ENCODE peak calls at places on chromosomes 12 and 14, in six cellular contexts. R is HCT116, S is upper lobe of right lung, E is Peyer's patch, K is body of pancreas, T is NB4. H is an unnamed sample.
A peak's percentile ranks its signal among the peaks of the same experiment; 100 is the strongest.

GRCh38 chr12:124115976-124116690 is 143.1 kb downstream of the ZNF664 start:
- DNase-seq in R (no peak), S (no peak), E (no peak), K (no peak), T (no peak), H (no peak)

GRCh38 chr12:81231574-81232368 is 153.9 kb downstream of the ACSS3 start:
- DNase-seq in R (no peak), S (no peak), E (no peak), K (no peak), T (no peak), H (no peak)

GRCh38 chr14:76699209-76699608 is 62.1 kb upstream of the VASH1 start:
- DNase-seq in R (no peak), S (no peak), E (peak; percentile 8), K (no peak), T (no peak), H (no peak)

GRCh38 chr12:130280226-130280625 is 57.5 kb upstream of the PIWIL1 start:
- DNase-seq in R (no peak), S (no peak), E (no peak), K (no peak), T (no peak), H (no peak)

GRCh38 chr12:130862161-130862560 is 9.7 kb upstream of the RAN start:
- DNase-seq in R (no peak), S (no peak), E (no peak), K (no peak), T (no peak), H (no peak)

GRCh38 chr12:93322784-93323183 is 54.9 kb upstream of the NUDT4 start:
- DNase-seq in R (no peak), S (no peak), E (no peak), K (no peak), T (no peak), H (no peak)

GRCh38 chr14:34005901-34006300 is 55.0 kb upstream of the EGLN3 start:
- DNase-seq in R (no peak), S (no peak), E (no peak), K (no peak), T (no peak), H (no peak)

GRCh38 chr12:124365726-124366430 is 71.0 kb downstream of the RFLNA start:
- DNase-seq in R (no peak), S (no peak), E (no peak), K (no peak), T (no peak), H (no peak)

GRCh38 chr12:47820631-47821345 is 1.1 kb upstream of the HDAC7 start:
- DNase-seq in R (peak; percentile 62), S (peak; percentile 84), E (peak; percentile 82), K (peak; percentile 76), T (no peak), H (peak; percentile 97)

GRCh38 chr14:50836515-50836914 is 5.6 kb upstream of the NIN start:
- DNase-seq in R (no peak), S (no peak), E (no peak), K (no peak), T (no peak), H (no peak)

GRCh38 chr12:99232324-99232723 is 415.2 kb upstream of the GARIN6 start:
- DNase-seq in R (no peak), S (no peak), E (no peak), K (no peak), T (no peak), H (no peak)

GRCh38 chr12:106192659-106193403 is 54.1 kb upstream of the NUAK1 start:
- DNase-seq in R (no peak), S (no peak), E (no peak), K (no peak), T (no peak), H (no peak)

GRCh38 chr12:106195638-106196037 is 52.2 kb downstream of the CKAP4 start:
- DNase-seq in R (no peak), S (no peak), E (peak; percentile 62), K (peak; percentile 61), T (peak; percentile 35), H (peak; percentile 87)

GRCh38 chr12:106194351-106194750 is 53.5 kb downstream of the CKAP4 start:
- DNase-seq in R (no peak), S (no peak), E (no peak), K (no peak), T (no peak), H (no peak)

GRCh38 chr12:106193404-106194215 is 54.2 kb downstream of the CKAP4 start:
- DNase-seq in R (no peak), S (no peak), E (no peak), K (no peak), T (no peak), H (no peak)

GRCh38 chr12:106197906-106198623 is 49.8 kb downstream of the CKAP4 start:
- DNase-seq in R (peak; percentile 22), S (no peak), E (no peak), K (no peak), T (no peak), H (no peak)
- TF ChIP-seq CTCF in R (no peak), S (no peak), E (no peak), K (no peak), T (no peak), H (no peak)

GRCh38 chr14:32509632-32510187 is 180.6 kb downstream of the AKAP6 start:
- DNase-seq in R (no peak), S (no peak), E (no peak), K (peak; percentile 53), T (no peak), H (peak; percentile 85)
- H3K4me3 ChIP-seq in R (no peak overlapping the region), S (no peak overlapping the region), E (no peak overlapping the region), K (no peak overlapping the region), T (no peak overlapping the region), H (peak overlapping the region; percentile 52)

DNA sequence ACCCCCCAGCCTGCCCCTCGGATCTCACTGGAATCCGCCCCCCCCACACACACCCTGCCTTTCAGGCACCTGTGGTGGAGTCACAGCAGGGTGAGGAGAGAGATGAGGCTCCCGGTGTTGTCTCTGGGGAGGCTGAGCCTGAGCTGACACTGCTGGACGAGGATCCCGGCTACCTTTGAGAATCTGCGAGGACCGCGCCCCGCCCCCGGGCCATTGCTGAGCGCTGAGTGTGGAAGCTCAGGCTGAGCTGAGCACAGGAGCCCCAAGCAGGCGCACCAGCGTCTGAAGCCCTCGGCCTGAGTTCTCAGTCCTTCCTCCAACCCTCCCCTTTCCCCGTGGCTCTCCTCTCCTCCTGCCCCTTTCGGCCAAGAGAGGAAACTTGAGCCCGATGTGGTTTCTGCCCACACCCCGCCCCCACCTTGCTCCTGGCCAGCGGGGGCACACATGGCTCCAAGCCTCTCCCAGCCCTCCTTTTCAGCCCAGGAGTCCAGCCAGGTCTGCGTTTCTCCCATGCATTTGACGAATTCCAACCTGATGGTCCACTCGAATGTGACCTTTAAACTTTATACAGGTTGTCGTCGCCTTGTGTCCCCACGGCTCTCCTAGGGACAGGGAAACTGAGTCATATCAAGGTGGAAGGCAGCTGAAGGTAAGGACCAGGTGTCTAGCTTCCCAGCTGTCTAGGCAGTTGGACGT is at the start of gene NFE2:
- DNase-seq in R (no peak), S (peak; percentile 83), E (peak; percentile 69), K (peak; percentile 74), T (peak; percentile 97), H (no peak)
- TF ChIP-seq CTCF in R (no peak), S (no peak), E (no peak), K (no peak), T (peak; percentile 17), H (no peak)

GRCh38 chr12:104359216-104359615 is 55.7 kb downstream of the EID3 start:
- DNase-seq in R (no peak), S (no peak), E (peak; percentile 27), K (no peak), T (no peak), H (no peak)
- H3K4me3 ChIP-seq in R (no peak overlapping the region), S (no peak overlapping the region), E (no peak overlapping the region), K (no peak overlapping the region), T (no peak overlapping the region), H (no peak overlapping the region)

GRCh38 chr12:85642810-85643209 is 193.4 kb downstream of the RASSF9 start:
- DNase-seq in R (no peak), S (no peak), E (no peak), K (no peak), T (peak; percentile 53), H (no peak)
- TF ChIP-seq CTCF in R (no peak), S (no peak), E (no peak), K (no peak), T (no peak), H (no peak)

GRCh38 chr12:122245553-122245952 is 19.7 kb upstream of the DIABLO start:
- DNase-seq in R (no peak), S (no peak), E (no peak), K (no peak), T (no peak), H (no peak)
- H3K4me3 ChIP-seq in R (no peak overlapping the region), S (no peak overlapping the region), E (no peak overlapping the region), K (no peak overlapping the region), T (no peak overlapping the region), H (no peak overlapping the region)

DNA sequence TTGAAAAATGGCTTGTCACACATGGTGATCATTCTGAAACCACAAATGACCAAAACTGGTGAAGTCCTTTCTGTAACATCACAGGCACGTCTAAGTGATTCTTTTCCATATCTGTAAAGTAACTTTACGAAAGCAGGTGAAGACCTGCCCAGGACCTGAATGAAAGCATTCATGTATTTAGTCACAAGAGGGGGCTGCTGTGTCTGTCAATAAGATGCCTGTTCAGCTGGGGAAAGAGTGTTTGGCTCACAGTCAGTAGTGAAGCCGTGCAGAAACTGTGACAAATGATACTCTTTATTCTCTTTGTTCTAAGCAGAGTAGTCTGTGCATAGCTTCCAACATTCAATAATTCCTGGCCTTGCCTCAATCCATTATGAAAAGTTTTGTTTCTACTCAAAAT is 373.5 kb upstream of the OR4E1 start:
- DNase-seq in R (no peak), S (no peak), E (no peak), K (peak; percentile 7), T (peak; percentile 33), H (no peak)
- TF ChIP-seq CTCF in R (peak; percentile 22), S (peak; percentile 34), E (peak; percentile 17), K (no peak), T (peak; percentile 21), H (no peak)